ENCODE peak calls at places on chromosomes 1 and 21, in six cellular contexts. A, K, F, H, M and L are unnamed samples.

GRCh38 chr1:29688477-29689365 is 452.4 kb downstream of the PTPRU start:
- DNase-seq in A (no peak), K (no peak), F (no peak), H (peak; percentile 97), M (peak; percentile 40), L (no peak)

GRCh38 chr1:147892731-147893214 is 9.8 kb upstream of the GJA8 start:
- DNase-seq in A (peak; percentile 63), K (peak; percentile 11), F (peak; percentile 51), H (peak; percentile 47), M (no peak), L (peak; percentile 21)

GRCh38 chr1:232223309-232223708 is 406.6 kb downstream of the SIPA1L2 start:
- DNase-seq in A (no peak), K (no peak), F (no peak), H (no peak), M (no peak), L (no peak)

GRCh38 chr1:67214420-67215174 is 48.3 kb downstream of the IL23R start:
- DNase-seq in A (peak; percentile 54), K (peak; percentile 22), F (peak; percentile 28), H (peak; percentile 17), M (no peak), L (no peak)

GRCh38 chr1:185438936-185439335 is 121.9 kb upstream of the IVNS1ABP start:
- DNase-seq in A (no peak), K (no peak), F (no peak), H (peak; percentile 13), M (no peak), L (no peak)

GRCh38 chr1:50977575-50978143 is 7.6 kb downstream of the CDKN2C start:
- DNase-seq in A (peak; percentile 72), K (peak; percentile 11), F (no peak), H (peak; percentile 51), M (no peak), L (peak; percentile 70)

GRCh38 chr1:203661572-203661971 is 34.9 kb downstream of the ATP2B4 start:
- DNase-seq in A (no peak), K (no peak), F (no peak), H (no peak), M (no peak), L (peak; percentile 70)

GRCh38 chr1:221227872-221228337 is 348.7 kb downstream of the HLX start:
- DNase-seq in A (no peak), K (no peak), F (no peak), H (peak; percentile 47), M (no peak), L (no peak)

GRCh38 chr1:231642600-231643332 is 16.2 kb downstream of the DISC1 start:
- DNase-seq in A (no peak), K (no peak), F (no peak), H (no peak), M (no peak), L (no peak)

GRCh38 chr1:232900818-232901217 is 49.6 kb upstream of the NTPCR start:
- DNase-seq in A (no peak), K (no peak), F (no peak), H (no peak), M (no peak), L (no peak)

GRCh38 chr1:93613895-93614294 is 67.7 kb downstream of the BCAR3 start:
- DNase-seq in A (peak; percentile 34), K (no peak), F (no peak), H (peak; percentile 69), M (no peak), L (peak; percentile 46)

GRCh38 chr1:203371288-203371687 is 20.4 kb upstream of the FMOD start:
- DNase-seq in A (no peak), K (no peak), F (no peak), H (no peak), M (no peak), L (no peak)

GRCh38 chr1:175920401-175920800 is 177.0 kb upstream of the TNR start:
- DNase-seq in A (no peak), K (no peak), F (no peak), H (no peak), M (no peak), L (no peak)

GRCh38 chr21:28871388-28872015 is 121.2 kb downstream of the LTN1 start:
- DNase-seq in A (no peak), K (no peak), F (no peak), H (peak; percentile 7), M (no peak), L (no peak)

GRCh38 chr21:45790427-45790826 is 146.9 kb downstream of the PCBP3 start:
- DNase-seq in A (no peak), K (no peak), F (no peak), H (no peak), M (no peak), L (no peak)

GRCh38 chr1:164562947-164563346 is 4.0 kb downstream of the PBX1 start:
- DNase-seq in A (no peak), K (no peak), F (no peak), H (peak; percentile 13), M (no peak), L (no peak)

GRCh38 chr21:26469789-26470188 is 103.3 kb downstream of the CYYR1 start:
- DNase-seq in A (no peak), K (no peak), F (no peak), H (peak; percentile 80), M (no peak), L (peak; percentile 8)

GRCh38 chr1:233459968-233460367 is 132.4 kb downstream of the MAP3K21 start:
- DNase-seq in A (peak; percentile 28), K (no peak), F (peak; percentile 32), H (peak; percentile 13), M (no peak), L (no peak)

GRCh38 chr1:231584117-231584516 is 42.5 kb upstream of the DISC1 start:
- DNase-seq in A (no peak), K (no peak), F (no peak), H (peak; percentile 75), M (no peak), L (no peak)

GRCh38 chr1:242129103-242129502 is 130.2 kb upstream of the MAP1LC3C start:
- DNase-seq in A (peak; percentile 45), K (no peak), F (peak; percentile 13), H (no peak), M (no peak), L (no peak)

GRCh38 chr1:226821719-226822085 is 48.7 kb upstream of the PSEN2 start:
- DNase-seq in A (no peak), K (no peak), F (no peak), H (peak; percentile 56), M (no peak), L (no peak)

GRCh38 chr1:213399695-213400094 is 348.7 kb downstream of the RPS6KC1 start:
- DNase-seq in A (peak; percentile 79), K (no peak), F (peak; percentile 58), H (no peak), M (no peak), L (peak; percentile 38)

GRCh38 chr1:198113302-198113701 is 43.5 kb upstream of the NEK7 start:
- DNase-seq in A (no peak), K (no peak), F (no peak), H (peak; percentile 85), M (no peak), L (no peak)

GRCh38 chr1:3787347-3787710 is 9.0 kb downstream of the LRRC47 start:
- DNase-seq in A (no peak), K (no peak), F (no peak), H (no peak), M (no peak), L (peak; percentile 8)

GRCh38 chr21:23131177-23131576 is 2133.0 kb downstream of the NCAM2 start:
- DNase-seq in A (peak; percentile 8), K (no peak), F (no peak), H (no peak), M (no peak), L (no peak)

GRCh38 chr1:246724001-246724724 is at the start of gene SCCPDH:
- DNase-seq in A (peak; percentile 84), K (no peak), F (peak; percentile 57), H (peak; percentile 70), M (no peak), L (peak; percentile 75)

GRCh38 chr1:157292809-157293564 is 154.8 kb upstream of the ETV3 start:
- DNase-seq in A (no peak), K (no peak), F (no peak), H (no peak), M (no peak), L (no peak)

DNA sequence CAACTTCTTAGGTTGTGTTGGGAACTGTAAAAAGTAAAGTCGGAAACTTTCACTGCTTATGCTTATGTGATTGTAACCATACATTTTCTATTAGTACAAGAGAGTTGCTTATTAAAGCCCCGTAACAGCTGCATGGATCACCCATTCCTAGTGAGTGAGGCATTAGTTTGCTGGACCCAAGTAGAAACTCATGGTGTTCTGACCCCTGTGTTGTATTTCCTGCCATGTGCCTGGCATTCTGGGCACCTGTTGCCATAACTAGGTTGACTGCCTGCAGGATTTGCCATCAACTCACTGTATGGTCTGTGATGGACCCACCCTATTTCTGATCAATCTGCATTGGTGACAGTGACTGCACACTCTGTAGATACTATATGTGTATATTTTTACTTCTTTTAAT is 173.0 kb downstream of the PGBD5 start:
- DNase-seq in A (no peak), K (no peak), F (no peak), H (no peak), M (no peak), L (no peak)
- H3K36me3 ChIP-seq in A (no peaks in the 10 kb centered on the region), K (peaks cover 30% of the 10 kb centered on the region), F (peaks cover 41% of the 10 kb centered on the region), H (peaks cover 7% of the 10 kb centered on the region), M (no peaks in the 10 kb centered on the region), L (peaks cover 90% of the 10 kb centered on the region)

DNA sequence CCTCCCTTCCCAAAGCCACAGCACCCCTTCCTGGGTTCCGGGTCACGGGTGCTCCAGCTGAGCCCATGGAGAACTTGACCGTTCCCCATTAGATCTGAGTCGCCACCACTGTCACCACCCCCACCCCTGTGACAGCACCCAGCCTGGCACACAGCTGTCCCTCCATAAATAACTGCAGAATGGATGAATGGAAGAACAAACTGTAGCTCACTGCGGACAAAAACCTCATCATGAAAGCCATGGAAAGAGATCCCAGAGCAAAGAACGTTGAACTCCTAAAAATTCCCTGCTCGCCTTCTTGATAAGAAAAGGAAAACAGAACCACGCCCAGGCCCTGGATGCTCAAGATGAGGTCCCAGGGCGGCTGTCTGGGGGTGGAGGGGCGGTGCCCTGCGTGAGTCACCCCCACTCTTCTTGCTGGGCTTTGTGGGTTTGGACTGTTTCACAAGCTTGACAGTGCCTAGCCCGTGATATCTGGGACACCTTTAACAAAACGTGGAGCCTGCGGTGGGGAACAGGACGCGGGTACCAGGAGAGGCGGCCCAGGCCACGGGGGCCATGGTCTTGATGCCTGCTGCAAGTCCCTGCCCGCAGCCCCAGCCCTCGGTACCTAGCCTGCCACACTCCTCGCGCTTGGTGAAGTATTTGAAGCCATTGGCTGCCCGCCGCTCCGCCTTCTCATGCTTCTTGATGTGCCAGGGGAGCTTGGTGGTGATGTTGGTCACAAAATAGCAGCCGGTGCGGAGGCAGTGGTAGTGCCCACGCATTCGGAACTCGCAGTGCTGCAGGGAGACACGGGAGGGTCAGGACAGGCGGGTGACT is 151.9 kb downstream of the CASZ1 start:
- DNase-seq in A (no peak), K (no peak), F (no peak), H (peak; percentile 50), M (no peak), L (no peak)
- H3K36me3 ChIP-seq in A (no peaks in the 10 kb centered on the region), K (no peaks in the 10 kb centered on the region), F (no peaks in the 10 kb centered on the region), H (no peaks in the 10 kb centered on the region), M (no peaks in the 10 kb centered on the region), L (peaks cover 86% of the 10 kb centered on the region)

GRCh38 chr1:153760440-153760839 is 14.8 kb upstream of the SLC27A3 start:
- DNase-seq in A (no peak), K (no peak), F (no peak), H (peak; percentile 27), M (no peak), L (no peak)
- H3K36me3 ChIP-seq in A (no peaks in the 10 kb centered on the region), K (peaks cover 42% of the 10 kb centered on the region), F (peaks cover 89% of the 10 kb centered on the region), H (peaks cover 15% of the 10 kb centered on the region), M (peaks cover 74% of the 10 kb centered on the region), L (peaks cover 57% of the 10 kb centered on the region)

GRCh38 chr1:100074604-100075395 is 57.9 kb downstream of the SASS6 start:
- DNase-seq in A (no peak), K (no peak), F (no peak), H (no peak), M (no peak), L (no peak)
- H3K36me3 ChIP-seq in A (peaks cover 13% of the 10 kb centered on the region), K (peaks cover 73% of the 10 kb centered on the region), F (peaks cover 81% of the 10 kb centered on the region), H (peaks cover 10% of the 10 kb centered on the region), M (peaks cover 94% of the 10 kb centered on the region), L (peaks cover 90% of the 10 kb centered on the region)